ENCODE peak calls at places on chromosomes 4 and X, in seven cellular contexts. F is AG09309; K is stimulated activated CD4-positive, alpha-beta T cell treated with anti-CD3 and anti-CD28 coated beads, Interleukin-2, amount 100 ng/mL, for 24 hours; M is stimulated activated CD8-positive, alpha-beta memory T cell treated with anti-CD3 and anti-CD28 coated beads, Interleukin-15, amount 100 ng/mL, for 4 hours; G is GOT3; X is AG04450; Y is kidney glomerular epithelial cell. B is an unnamed sample.

GRCh38 chrX:70352473-70352872 is 62.6 kb downstream of the KIF4A start:
- DNase-seq in F (no peak), K (no peak), M (no peak), G (no peak), X (no peak), Y (no peak), B (no peak)

GRCh38 chr4:8081621-8082516 is 76.7 kb downstream of the ABLIM2 start:
- DNase-seq in F (no peak), K (no peak), M (no peak), G (no peak), X (no peak), Y (no peak), B (no peak)

GRCh38 chr4:27149541-27150212 is 289.0 kb downstream of the STIM2 start:
- DNase-seq in F (peak), K (no peak), M (no peak), G (no peak), X (no peak), Y (no peak), B (peak)

GRCh38 chr4:4860803-4861591 is 1.5 kb downstream of the MSX1 start:
- DNase-seq in F (no peak), K (no peak), M (no peak), G (no peak), X (no peak), Y (no peak), B (no peak)

GRCh38 chr4:38523524-38524448 is 140.2 kb upstream of the KLF3 start:
- DNase-seq in F (no peak), K (peak), M (no peak), G (no peak), X (no peak), Y (no peak), B (peak)

GRCh38 chr4:10527438-10527837 is 70.2 kb upstream of the ZNF518B start:
- DNase-seq in F (no peak), K (no peak), M (no peak), G (no peak), X (no peak), Y (no peak), B (no peak)

GRCh38 chr4:38409852-38410251 is 254.1 kb upstream of the KLF3 start:
- DNase-seq in F (no peak), K (no peak), M (no peak), G (no peak), X (no peak), Y (no peak), B (no peak)

GRCh38 chr4:151236036-151236435 is 40.9 kb upstream of the PRSS48 start:
- DNase-seq in F (no peak), K (no peak), M (no peak), G (no peak), X (no peak), Y (no peak), B (no peak)

GRCh38 chrX:1554469-1555210 is 17.7 kb upstream of the P2RY8 start:
- DNase-seq in F (no peak), K (peak), M (no peak), G (no peak), X (no peak), Y (no peak), B (no peak)

GRCh38 chrX:17737707-17738001 is 361 bp downstream of the SCML1 start:
- DNase-seq in F (no peak), K (no peak), M (peak), G (no peak), X (no peak), Y (no peak), B (no peak)

GRCh38 chr4:72918362-72918761 is 151.2 kb downstream of the COX18 start:
- DNase-seq in F (no peak), K (no peak), M (no peak), G (no peak), X (no peak), Y (no peak), B (no peak)

B was measured in COLO829.